ENCODE peak calls at places on chromosome 19, in eight cellular contexts. One of them, this sample, is unnamed.

GRCh38 chr19:1232652-1233360 is 5.0 kb downstream of the CBARP start:
- DNase-seq in astrocyte: peak
- DNase-seq in brain microvascular endothelial cell: peak
- DNase-seq in adrenal gland: peak
- DNase-seq in ascending aorta: no peak
- DNase-seq in A549: no peak
- DNase-seq in GM12878: no peak
- DNase-seq in left lung: peak
- DNase-seq in this sample: no peak

GRCh38 chr19:7562646-7563393 is 27.3 kb downstream of the PNPLA6 start:
- DNase-seq in A549: no peak
- DNase-seq in brain microvascular endothelial cell: no peak
- DNase-seq in GM12878: no peak
- DNase-seq in ascending aorta: no peak
- DNase-seq in adrenal gland: no peak
- DNase-seq in left lung: no peak
- DNase-seq in astrocyte: no peak
- DNase-seq in this sample: no peak

GRCh38 chr19:43618921-43619261 is 538 bp downstream of the ZNF428 start:
- DNase-seq in ascending aorta: no peak
- DNase-seq in A549: peak
- DNase-seq in GM12878: peak
- DNase-seq in brain microvascular endothelial cell: peak
- DNase-seq in left lung: no peak
- DNase-seq in adrenal gland: peak
- DNase-seq in astrocyte: no peak
- DNase-seq in this sample: no peak

GRCh38 chr19:1412323-1412923 is 5.0 kb downstream of the DAZAP1 start:
- DNase-seq in A549: no peak
- DNase-seq in astrocyte: no peak
- DNase-seq in adrenal gland: no peak
- DNase-seq in ascending aorta: no peak
- DNase-seq in brain microvascular endothelial cell: no peak
- DNase-seq in GM12878: no peak
- DNase-seq in left lung: peak
- DNase-seq in this sample: no peak

GRCh38 chr19:271856-272255 is 19.3 kb downstream of the PLPP2 start:
- DNase-seq in brain microvascular endothelial cell: no peak
- DNase-seq in A549: no peak
- DNase-seq in adrenal gland: no peak
- DNase-seq in astrocyte: no peak
- DNase-seq in ascending aorta: no peak
- DNase-seq in GM12878: no peak
- DNase-seq in left lung: no peak
- DNase-seq in this sample: no peak

GRCh38 chr19:39199025-39199424 is 2.3 kb downstream of the NCCRP1 start:
- DNase-seq in brain microvascular endothelial cell: no peak
- DNase-seq in GM12878: no peak
- DNase-seq in left lung: no peak
- DNase-seq in A549: no peak
- DNase-seq in astrocyte: peak
- DNase-seq in adrenal gland: peak
- DNase-seq in ascending aorta: no peak
- DNase-seq in this sample: no peak

GRCh38 chr19:47379398-47379938 is 30.4 kb downstream of the DHX34 start:
- DNase-seq in left lung: no peak
- DNase-seq in adrenal gland: no peak
- DNase-seq in A549: no peak
- DNase-seq in GM12878: no peak
- DNase-seq in astrocyte: no peak
- DNase-seq in brain microvascular endothelial cell: no peak
- DNase-seq in ascending aorta: no peak
- DNase-seq in this sample: no peak

GRCh38 chr19:14354445-14354844 is 26.8 kb upstream of the ADGRE5 start:
- DNase-seq in brain microvascular endothelial cell: no peak
- DNase-seq in astrocyte: no peak
- DNase-seq in GM12878: no peak
- DNase-seq in left lung: no peak
- DNase-seq in adrenal gland: no peak
- DNase-seq in A549: no peak
- DNase-seq in ascending aorta: no peak
- DNase-seq in this sample: no peak

GRCh38 chr19:10471909-10472308 is 31.2 kb downstream of the KEAP1 start:
- DNase-seq in astrocyte: peak
- DNase-seq in ascending aorta: no peak
- DNase-seq in left lung: no peak
- DNase-seq in brain microvascular endothelial cell: peak
- DNase-seq in adrenal gland: no peak
- DNase-seq in A549: peak
- DNase-seq in GM12878: no peak
- DNase-seq in this sample: no peak

GRCh38 chr19:3276341-3276799 is 51.9 kb downstream of the CELF5 start:
- DNase-seq in brain microvascular endothelial cell: no peak
- DNase-seq in adrenal gland: no peak
- DNase-seq in ascending aorta: no peak
- DNase-seq in left lung: peak
- DNase-seq in GM12878: no peak
- DNase-seq in A549: peak
- DNase-seq in astrocyte: no peak
- DNase-seq in this sample: no peak

GRCh38 chr19:40193587-40193849 is 2.3 kb downstream of the MAP3K10 start:
- DNase-seq in left lung: no peak
- DNase-seq in adrenal gland: no peak
- DNase-seq in GM12878: no peak
- DNase-seq in astrocyte: peak
- DNase-seq in A549: no peak
- DNase-seq in ascending aorta: no peak
- DNase-seq in brain microvascular endothelial cell: no peak
- DNase-seq in this sample: no peak

GRCh38 chr19:2618611-2619010 is 83.9 kb downstream of the GNG7 start:
- DNase-seq in left lung: peak
- DNase-seq in astrocyte: peak
- DNase-seq in GM12878: no peak
- DNase-seq in A549: no peak
- DNase-seq in adrenal gland: peak
- DNase-seq in ascending aorta: peak
- DNase-seq in brain microvascular endothelial cell: no peak
- DNase-seq in this sample: no peak

GRCh38 chr19:13031917-13032623 is 36.8 kb downstream of the NFIX start:
- DNase-seq in GM12878: no peak
- DNase-seq in ascending aorta: peak
- DNase-seq in adrenal gland: no peak
- DNase-seq in A549: no peak
- DNase-seq in astrocyte: peak
- DNase-seq in brain microvascular endothelial cell: no peak
- DNase-seq in left lung: no peak
- DNase-seq in this sample: no peak

GRCh38 chr19:52600639-52601024 is 30.5 kb downstream of the ZNF701 start:
- DNase-seq in GM12878: no peak
- DNase-seq in adrenal gland: no peak
- DNase-seq in astrocyte: no peak
- DNase-seq in ascending aorta: no peak
- DNase-seq in brain microvascular endothelial cell: no peak
- DNase-seq in A549: no peak
- DNase-seq in left lung: peak
- DNase-seq in this sample: no peak

GRCh38 chr19:50266041-50266440 is 62.6 kb downstream of the MYH14 start:
- DNase-seq in A549: no peak
- DNase-seq in adrenal gland: no peak
- DNase-seq in ascending aorta: no peak
- DNase-seq in brain microvascular endothelial cell: no peak
- DNase-seq in left lung: no peak
- DNase-seq in GM12878: no peak
- DNase-seq in astrocyte: no peak
- DNase-seq in this sample: no peak

GRCh38 chr19:13350072-13350471 is 156.2 kb downstream of the CACNA1A start:
- DNase-seq in adrenal gland: no peak
- DNase-seq in astrocyte: no peak
- DNase-seq in GM12878: no peak
- DNase-seq in brain microvascular endothelial cell: no peak
- DNase-seq in ascending aorta: no peak
- DNase-seq in left lung: no peak
- DNase-seq in A549: no peak
- DNase-seq in this sample: no peak

GRCh38 chr19:1857648-1858326 is 5.6 kb downstream of the KLF16 start:
- DNase-seq in GM12878: no peak
- DNase-seq in brain microvascular endothelial cell: no peak
- DNase-seq in adrenal gland: no peak
- DNase-seq in ascending aorta: no peak
- DNase-seq in A549: no peak
- DNase-seq in astrocyte: no peak
- DNase-seq in left lung: peak
- DNase-seq in this sample: no peak

GRCh38 chr19:48683349-48683748 is 10.5 kb upstream of the NTN5 start:
- DNase-seq in adrenal gland: peak
- DNase-seq in ascending aorta: no peak
- DNase-seq in GM12878: no peak
- DNase-seq in left lung: peak
- DNase-seq in A549: no peak
- DNase-seq in brain microvascular endothelial cell: peak
- DNase-seq in astrocyte: peak
- DNase-seq in this sample: no peak

GRCh38 chr19:45769821-45770191 is 754 bp upstream of the SIX5 start:
- DNase-seq in brain microvascular endothelial cell: peak
- DNase-seq in A549: peak
- DNase-seq in adrenal gland: peak
- DNase-seq in astrocyte: no peak
- DNase-seq in left lung: peak
- DNase-seq in GM12878: no peak
- DNase-seq in ascending aorta: no peak
- DNase-seq in this sample: no peak

GRCh38 chr19:5093297-5093858 is 124.5 kb downstream of the KDM4B start:
- DNase-seq in ascending aorta: no peak
- DNase-seq in A549: no peak
- DNase-seq in adrenal gland: peak
- DNase-seq in astrocyte: no peak
- DNase-seq in left lung: no peak
- DNase-seq in GM12878: no peak
- DNase-seq in brain microvascular endothelial cell: no peak
- DNase-seq in this sample: no peak

GRCh38 chr19:35032356-35032865 is 2.1 kb downstream of the SCN1B start:
- DNase-seq in astrocyte: no peak
- DNase-seq in ascending aorta: no peak
- DNase-seq in A549: no peak
- DNase-seq in adrenal gland: no peak
- DNase-seq in left lung: no peak
- DNase-seq in brain microvascular endothelial cell: no peak
- DNase-seq in GM12878: no peak
- DNase-seq in this sample: no peak

GRCh38 chr19:30391052-30391451 is 18.9 kb downstream of the ZNF536 start:
- DNase-seq in adrenal gland: no peak
- DNase-seq in GM12878: no peak
- DNase-seq in ascending aorta: no peak
- DNase-seq in A549: no peak
- DNase-seq in brain microvascular endothelial cell: no peak
- DNase-seq in left lung: no peak
- DNase-seq in astrocyte: no peak
- DNase-seq in this sample: no peak

GRCh38 chr19:30393046-30393445 is 20.9 kb downstream of the ZNF536 start:
- DNase-seq in brain microvascular endothelial cell: no peak
- DNase-seq in adrenal gland: no peak
- DNase-seq in astrocyte: no peak
- DNase-seq in left lung: no peak
- DNase-seq in ascending aorta: no peak
- DNase-seq in GM12878: no peak
- DNase-seq in A549: no peak
- DNase-seq in this sample: no peak

GRCh38 chr19:30393729-30394480 is 21.7 kb downstream of the ZNF536 start:
- DNase-seq in A549: no peak
- DNase-seq in adrenal gland: no peak
- DNase-seq in GM12878: no peak
- DNase-seq in left lung: no peak
- DNase-seq in astrocyte: no peak
- DNase-seq in ascending aorta: no peak
- DNase-seq in brain microvascular endothelial cell: no peak
- DNase-seq in this sample: no peak

GRCh38 chr19:30390356-30390988 is 18.3 kb downstream of the ZNF536 start:
- DNase-seq in brain microvascular endothelial cell: no peak
- DNase-seq in left lung: no peak
- DNase-seq in adrenal gland: no peak
- DNase-seq in astrocyte: no peak
- DNase-seq in GM12878: no peak
- DNase-seq in A549: no peak
- DNase-seq in ascending aorta: no peak
- DNase-seq in this sample: no peak

GRCh38 chr19:30391554-30392551 is 19.7 kb downstream of the ZNF536 start:
- DNase-seq in GM12878: no peak
- DNase-seq in astrocyte: peak
- DNase-seq in adrenal gland: no peak
- DNase-seq in left lung: no peak
- DNase-seq in brain microvascular endothelial cell: no peak
- DNase-seq in A549: no peak
- DNase-seq in ascending aorta: no peak
- DNase-seq in this sample: no peak
- H3K4me3 ChIP-seq in GM12878: no peak
- H3K4me3 ChIP-seq in astrocyte: no peak
- H3K4me3 ChIP-seq in adrenal gland: no peak
- H3K4me3 ChIP-seq in left lung: no peak
- H3K4me3 ChIP-seq in brain microvascular endothelial cell: no peak
- H3K4me3 ChIP-seq in A549: no peak
- H3K4me3 ChIP-seq in ascending aorta: no peak
- H3K4me3 ChIP-seq in this sample: no peak

GRCh38 chr19:53868892-53869804 is 1.5 kb downstream of the MYADM start:
- DNase-seq in GM12878: no peak
- DNase-seq in A549: peak
- DNase-seq in left lung: peak
- DNase-seq in astrocyte: peak
- DNase-seq in brain microvascular endothelial cell: peak
- DNase-seq in adrenal gland: peak
- DNase-seq in ascending aorta: peak
- DNase-seq in this sample: no peak
- TF ChIP-seq CTCF in GM12878: no peak
- TF ChIP-seq CTCF in A549: no peak
- TF ChIP-seq CTCF in left lung: peak
- TF ChIP-seq CTCF in astrocyte: no peak
- TF ChIP-seq CTCF in brain microvascular endothelial cell: peak
- TF ChIP-seq CTCF in adrenal gland: no peak
- TF ChIP-seq CTCF in ascending aorta: peak
- TF ChIP-seq CTCF in this sample: no peak

DNA sequence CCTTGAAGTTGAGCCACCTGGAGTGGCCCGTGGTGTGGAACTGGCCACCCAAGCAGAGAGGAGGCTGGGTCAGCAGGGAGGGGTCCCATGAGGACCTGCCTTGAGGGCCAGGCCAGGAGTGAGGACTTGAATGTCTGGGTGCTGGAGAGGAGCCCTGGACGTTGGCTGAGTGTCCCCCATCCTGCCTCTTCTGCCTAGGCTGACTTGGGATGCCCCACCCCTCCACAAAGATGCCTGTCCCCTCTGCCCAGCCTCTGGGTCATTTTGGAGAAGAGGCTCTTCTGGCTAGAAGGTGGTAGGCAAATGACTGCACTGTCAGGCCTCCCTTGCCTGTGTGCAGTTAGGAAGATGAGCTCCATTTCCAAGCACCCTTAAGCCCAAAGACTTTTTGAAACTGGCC is 1.7 kb downstream of the SSBP4 start:
- DNase-seq in A549: no peak
- DNase-seq in brain microvascular endothelial cell: no peak
- DNase-seq in adrenal gland: no peak
- DNase-seq in left lung: no peak
- DNase-seq in astrocyte: no peak
- DNase-seq in ascending aorta: no peak
- DNase-seq in GM12878: no peak
- DNase-seq in this sample: no peak
- H3K4me3 ChIP-seq in A549: peak
- H3K4me3 ChIP-seq in brain microvascular endothelial cell: peak
- H3K4me3 ChIP-seq in adrenal gland: no peak
- H3K4me3 ChIP-seq in left lung: peak
- H3K4me3 ChIP-seq in astrocyte: peak
- H3K4me3 ChIP-seq in ascending aorta: peak
- H3K4me3 ChIP-seq in GM12878: peak
- H3K4me3 ChIP-seq in this sample: peak

GRCh38 chr19:37055330-37055729 is 22.9 kb upstream of the ZNF420 start:
- DNase-seq in GM12878: no peak
- DNase-seq in ascending aorta: no peak
- DNase-seq in brain microvascular endothelial cell: no peak
- DNase-seq in left lung: no peak
- DNase-seq in adrenal gland: no peak
- DNase-seq in A549: no peak
- DNase-seq in astrocyte: no peak
- DNase-seq in this sample: no peak
- TF ChIP-seq CTCF in GM12878: no peak
- TF ChIP-seq CTCF in ascending aorta: no peak
- TF ChIP-seq CTCF in brain microvascular endothelial cell: no peak
- TF ChIP-seq CTCF in left lung: no peak
- TF ChIP-seq CTCF in adrenal gland: no peak
- TF ChIP-seq CTCF in A549: no peak
- TF ChIP-seq CTCF in astrocyte: no peak
- TF ChIP-seq CTCF in this sample: no peak